ENCODE peak calls at places on chromosomes 13 and 19, in eight cellular contexts. E is stimulated activated CD4-positive, alpha-beta T cell treated with anti-CD3 and anti-CD28 coated beads, Interleukin-4, amount 100 ng/mL, for 1 hour; V is A549; O is GM12865; T is brain microvascular endothelial cell; D is frontal cortex; P is GM12892; Y is effector memory CD4-positive, alpha-beta T cell. S is an unnamed sample.
A peak's percentile ranks its signal among the peaks of the same experiment; 100 is the strongest.

GRCh38 chr13:27211771-27212364 is 39.5 kb upstream of the RPL21 start:
- DNase-seq in Y (no peak), V (no peak), T (peak; percentile 82), E (no peak), O (no peak), D (no peak), P (no peak), S (no peak)

GRCh38 chr13:29934531-29935308 is 84.3 kb upstream of the UBL3 start:
- DNase-seq in P (no peak), D (no peak), Y (no peak), E (no peak), T (no peak), V (no peak), O (peak; percentile 39), S (no peak)

GRCh38 chr19:41548954-41549688 is 26.8 kb upstream of the CEACAM21 start:
- DNase-seq in E (peak; percentile 52), O (peak; percentile 90), D (no peak), V (no peak), T (no peak), P (no peak), Y (peak; percentile 67), S (no peak)

GRCh38 chr13:41064493-41064892 is 3.2 kb downstream of the WBP4 start:
- DNase-seq in E (no peak), D (no peak), V (no peak), T (no peak), O (no peak), P (no peak), Y (no peak), S (no peak)

GRCh38 chr19:7326105-7326877 is 22.4 kb upstream of the ARHGEF18 start:
- DNase-seq in P (no peak), V (no peak), O (peak; percentile 69), D (no peak), Y (peak; percentile 15), E (no peak), T (peak; percentile 10), S (no peak)

GRCh38 chr13:31046711-31047279 is 114.3 kb downstream of the TEX26 start:
- DNase-seq in T (peak; percentile 23), O (no peak), P (no peak), Y (no peak), D (peak; percentile 21), V (no peak), E (no peak), S (no peak)

GRCh38 chr19:54218960-54219661 is 3.7 kb downstream of the LILRB3 start:
- DNase-seq in O (no peak), P (no peak), T (no peak), Y (no peak), D (no peak), E (no peak), V (no peak), S (peak; percentile 37)

GRCh38 chr13:59982631-59983382 is 180.9 kb downstream of the DIAPH3 start:
- DNase-seq in T (peak; percentile 25), O (no peak), Y (no peak), V (no peak), E (no peak), P (no peak), D (no peak), S (no peak)

GRCh38 chr19:23762884-23763711 is 4.4 kb upstream of the ZNF681 start:
- DNase-seq in P (peak; percentile 19), E (peak; percentile 84), T (peak; percentile 60), D (peak; percentile 51), V (no peak), O (peak; percentile 35), Y (peak; percentile 84), S (peak; percentile 55)

GRCh38 chr13:39602277-39602613 is 748 bp downstream of the LHFPL6 start:
- DNase-seq in P (peak; percentile 19), V (peak; percentile 10), D (no peak), Y (no peak), O (peak; percentile 54), E (no peak), T (no peak), S (no peak)

GRCh38 chr19:30701178-30701577 is 329.0 kb downstream of the ZNF536 start:
- DNase-seq in O (no peak), P (no peak), D (no peak), Y (no peak), T (no peak), E (no peak), V (no peak), S (no peak)

GRCh38 chr13:88464851-88465250 is 793.7 kb downstream of the SLITRK5 start:
- DNase-seq in P (no peak), D (no peak), E (no peak), O (no peak), Y (no peak), V (no peak), T (no peak), S (no peak)

GRCh38 chr13:111475488-111475887 is 155.0 kb downstream of the TEX29 start:
- DNase-seq in D (no peak), P (no peak), E (no peak), O (no peak), T (no peak), Y (no peak), V (no peak), S (no peak)

GRCh38 chr13:113114511-113115362 is 7.9 kb upstream of the F10 start:
- DNase-seq in E (no peak), V (no peak), Y (no peak), T (no peak), D (no peak), P (no peak), O (no peak), S (no peak)

GRCh38 chr13:30735025-30735967 is at the start of gene ALOX5AP:
- DNase-seq in E (peak; percentile 17), T (no peak), V (no peak), O (peak; percentile 81), Y (no peak), P (peak; percentile 26), D (no peak), S (peak; percentile 82)

GRCh38 chr13:21078501-21078900 is 17.1 kb upstream of the LATS2 start:
- DNase-seq in O (no peak), V (no peak), E (no peak), D (no peak), T (no peak), Y (no peak), P (no peak), S (no peak)

GRCh38 chr19:35545855-35546381 is 492 bp downstream of the TMEM147 start:
- DNase-seq in P (peak; percentile 71), E (peak; percentile 68), T (no peak), Y (peak; percentile 32), O (peak; percentile 84), V (peak; percentile 94), D (peak; percentile 49), S (no peak)